ENCODE peak calls at places on chromosomes 1 and 21, in eight cellular contexts. V is kidney tubule cell; I is DMS153; L is HTR-8/SVneo; Z is AG04450; Q is activated CD8-positive, alpha-beta memory T cell treated with anti-CD3 and anti-CD28 coated beads for 4 hours; B is amniotic stem cell; K is HEK293T. D is an unnamed sample.

GRCh38 chr21:33643658-33644311 is 1.5 kb downstream of the ITSN1 start:
- DNase-seq in V (peak), B (no peak), I (no peak), L (peak), Q (no peak), K (no peak), Z (no peak), D (peak)

GRCh38 chr21:28069446-28069845 is 923.2 kb downstream of the LTN1 start:
- DNase-seq in B (no peak), Z (peak), L (no peak), I (no peak), Q (no peak), V (no peak), K (no peak), D (peak)

GRCh38 chr1:113684153-113684541 is 75.1 kb downstream of the PHTF1 start:
- DNase-seq in L (no peak), B (no peak), V (no peak), Z (peak), I (no peak), Q (no peak), K (no peak), D (peak)

GRCh38 chr1:27967106-27967883 is 7.5 kb downstream of the XKR8 start:
- DNase-seq in I (no peak), Q (no peak), K (no peak), Z (no peak), B (no peak), L (no peak), V (no peak), D (no peak)

GRCh38 chr1:3504151-3504822 is 49.8 kb downstream of the ARHGEF16 start:
- DNase-seq in Z (no peak), L (peak), I (no peak), K (no peak), V (peak), Q (no peak), B (peak), D (peak)

GRCh38 chr1:246579818-246580217 is 13.6 kb downstream of the CNST start:
- DNase-seq in K (no peak), L (no peak), B (no peak), V (no peak), I (no peak), Q (no peak), Z (no peak), D (no peak)

GRCh38 chr1:24425446-24425845 is 9.8 kb downstream of the NIPAL3 start:
- DNase-seq in B (no peak), L (no peak), V (no peak), I (no peak), K (no peak), Q (no peak), Z (no peak), D (no peak)

GRCh38 chr1:6743189-6744101 is 41.8 kb upstream of the CAMTA1 start:
- DNase-seq in Z (peak), K (no peak), I (no peak), L (no peak), V (peak), Q (no peak), B (peak), D (peak)

GRCh38 chr1:52296345-52296744 is 69.7 kb downstream of the CC2D1B start:
- DNase-seq in Q (no peak), B (no peak), K (peak), V (peak), I (peak), Z (peak), L (peak), D (peak)

GRCh38 chr21:38380391-38381137 is 117.7 kb downstream of the ERG start:
- DNase-seq in K (no peak), L (no peak), B (no peak), Q (no peak), V (no peak), Z (no peak), I (no peak), D (peak)

GRCh38 chr1:240092301-240093119 is 827 bp downstream of the FMN2 start:
- DNase-seq in V (peak), K (peak), B (peak), Z (peak), L (no peak), I (no peak), Q (no peak), D (peak)

GRCh38 chr1:16719571-16720402 is 20.5 kb upstream of the RNU1-4 start:
- DNase-seq in I (no peak), B (no peak), Q (no peak), V (no peak), L (no peak), K (peak), Z (no peak), D (peak)

GRCh38 chr1:59178339-59178744 is 118.6 kb upstream of the FGGY start:
- DNase-seq in Z (peak), L (peak), K (no peak), V (no peak), I (no peak), B (no peak), Q (no peak), D (no peak)

GRCh38 chr1:101293461-101294045 is 56.7 kb downstream of the S1PR1 start:
- DNase-seq in V (peak), L (peak), B (no peak), Q (no peak), I (no peak), K (no peak), Z (no peak), D (no peak)

GRCh38 chr1:110123224-110123623 is 11.0 kb downstream of the UBL4B start:
- DNase-seq in B (no peak), Z (no peak), K (no peak), V (no peak), Q (no peak), I (no peak), L (no peak), D (peak)

GRCh38 chr1:21349693-21350092 is 59.4 kb upstream of the ECE1 start:
- DNase-seq in V (no peak), Q (no peak), Z (no peak), B (no peak), I (no peak), K (no peak), L (no peak), D (no peak)

GRCh38 chr1:17185485-17185860 is 19.5 kb upstream of the PADI1 start:
- DNase-seq in I (no peak), K (no peak), B (no peak), Q (no peak), Z (no peak), V (no peak), L (no peak), D (no peak)

GRCh38 chr1:169207825-169208520 is 101.5 kb downstream of the ATP1B1 start:
- DNase-seq in Z (no peak), V (no peak), L (no peak), Q (no peak), B (no peak), K (no peak), I (no peak), D (no peak)

GRCh38 chr1:182841368-182841988 is 2.3 kb downstream of the DHX9 start:
- DNase-seq in L (peak), K (no peak), Z (peak), V (peak), Q (no peak), I (no peak), B (no peak), D (peak)

GRCh38 chr1:3536395-3536794 is 74.9 kb downstream of the MEGF6 start:
- DNase-seq in B (no peak), L (no peak), Z (no peak), Q (no peak), I (no peak), K (no peak), V (no peak), D (no peak)

GRCh38 chr21:36487641-36488307 is 7.9 kb upstream of the CLDN14 start:
- DNase-seq in Z (no peak), V (peak), L (no peak), B (no peak), K (no peak), Q (no peak), I (peak), D (no peak)

GRCh38 chr21:35375115-35375514 is 326.0 kb upstream of the RUNX1 start:
- DNase-seq in Z (peak), K (no peak), L (no peak), Q (no peak), V (peak), I (no peak), B (no peak), D (no peak)

GRCh38 chr1:101219919-101220695 is 16.7 kb upstream of the S1PR1 start:
- DNase-seq in K (no peak), Q (no peak), I (no peak), B (no peak), L (no peak), V (no peak), Z (no peak), D (no peak)

GRCh38 chr1:156484480-156485058 is 16.0 kb downstream of the MEF2D start:
- DNase-seq in Z (no peak), V (no peak), K (no peak), B (no peak), I (no peak), Q (no peak), L (no peak), D (no peak)

GRCh38 chr1:38208720-38209632 is 162.4 kb upstream of the POU3F1 start:
- DNase-seq in L (no peak), B (no peak), Z (no peak), I (no peak), V (no peak), Q (no peak), K (no peak), D (no peak)

GRCh38 chr1:209202826-209203439 is 380.6 kb upstream of the CAMK1G start:
- DNase-seq in K (peak), I (peak), Q (no peak), Z (peak), B (peak), V (peak), L (peak), D (peak)

GRCh38 chr1:90731382-90732050 is 14.4 kb upstream of the BARHL2 start:
- DNase-seq in Q (no peak), V (no peak), L (no peak), B (no peak), Z (no peak), K (no peak), I (no peak), D (no peak)

GRCh38 chr1:92691937-92692336 is 93.0 kb downstream of the EVI5 start:
- DNase-seq in Z (no peak), Q (no peak), L (no peak), K (no peak), B (no peak), I (no peak), V (no peak), D (no peak)

GRCh38 chr1:184929711-184930202 is 44.6 kb downstream of the NIBAN1 start:
- DNase-seq in K (no peak), V (peak), Z (no peak), Q (no peak), L (no peak), B (no peak), I (peak), D (no peak)

GRCh38 chr1:110542730-110543129 is 23.8 kb upstream of the KCNA10 start:
- DNase-seq in Q (no peak), Z (no peak), B (peak), I (no peak), K (peak), L (peak), V (peak), D (peak)